ENCODE peak calls at places on chromosomes 6 and 20, in five cellular contexts. L is endothelial cell of umbilical vein, Z is esophagus muscularis mucosa, M is suprapubic skin, B is transverse colon. I is an unnamed sample.

GRCh38 chr20:29878777-29879442 is 1378.6 kb upstream of the DEFB115 start:
- DNase-seq in B (peak; percentile 19), L (no peak), Z (peak; percentile 94), M (peak; percentile 86), I (no peak)

GRCh38 chr20:61895016-61895415 is 170.7 kb downstream of the TAF4 start:
- DNase-seq in M (no peak), Z (no peak), B (no peak), L (no peak), I (no peak)

GRCh38 chr6:8651998-8652397 is 216.7 kb upstream of the SLC35B3 start:
- DNase-seq in Z (no peak), L (no peak), B (no peak), M (no peak), I (no peak)

GRCh38 chr20:59726196-59726595 is 121.9 kb downstream of the PHACTR3 start:
- DNase-seq in B (no peak), M (no peak), L (no peak), Z (no peak), I (no peak)

GRCh38 chr6:100880149-100880900 is 804 bp downstream of the ASCC3 start:
- DNase-seq in Z (no peak), L (peak; percentile 8), B (no peak), M (no peak), I (no peak)

GRCh38 chr6:119764927-119765681 is 415.5 kb upstream of the MAN1A1 start:
- DNase-seq in M (no peak), Z (no peak), B (no peak), L (no peak), I (peak; percentile 35)

GRCh38 chr6:14305131-14305530 is 187.6 kb downstream of the CD83 start:
- DNase-seq in Z (no peak), B (no peak), M (no peak), L (no peak), I (no peak)

GRCh38 chr20:50330504-50331313 is 140.1 kb downstream of the CEBPB start:
- DNase-seq in Z (no peak), M (no peak), B (peak; percentile 41), L (no peak), I (no peak)

GRCh38 chr6:52497652-52498408 is 77.7 kb downstream of the EFHC1 start:
- DNase-seq in M (no peak), B (peak; percentile 72), Z (no peak), L (no peak), I (no peak)

GRCh38 chr20:3705970-3706739 is 6.2 kb downstream of the SIGLEC1 start:
- DNase-seq in L (no peak), M (no peak), Z (no peak), B (no peak), I (no peak)

GRCh38 chr6:119179842-119180241 is 101.4 kb upstream of the FAM184A start:
- DNase-seq in M (no peak), B (no peak), L (no peak), Z (no peak), I (no peak)

GRCh38 chr6:162090734-162091133 is 636.8 kb downstream of the PRKN start:
- DNase-seq in L (no peak), M (no peak), B (no peak), Z (no peak), I (no peak)

GRCh38 chr20:38504368-38505090 is 31.9 kb downstream of the RALGAPB start:
- DNase-seq in L (no peak), B (no peak), Z (no peak), M (no peak), I (no peak)

GRCh38 chr6:10343320-10343719 is 71.6 kb downstream of the TFAP2A start:
- DNase-seq in M (no peak), L (no peak), B (no peak), Z (no peak), I (no peak)

GRCh38 chr6:10341605-10342004 is 73.3 kb downstream of the TFAP2A start:
- DNase-seq in Z (no peak), M (no peak), B (no peak), L (no peak), I (no peak)

DNA sequence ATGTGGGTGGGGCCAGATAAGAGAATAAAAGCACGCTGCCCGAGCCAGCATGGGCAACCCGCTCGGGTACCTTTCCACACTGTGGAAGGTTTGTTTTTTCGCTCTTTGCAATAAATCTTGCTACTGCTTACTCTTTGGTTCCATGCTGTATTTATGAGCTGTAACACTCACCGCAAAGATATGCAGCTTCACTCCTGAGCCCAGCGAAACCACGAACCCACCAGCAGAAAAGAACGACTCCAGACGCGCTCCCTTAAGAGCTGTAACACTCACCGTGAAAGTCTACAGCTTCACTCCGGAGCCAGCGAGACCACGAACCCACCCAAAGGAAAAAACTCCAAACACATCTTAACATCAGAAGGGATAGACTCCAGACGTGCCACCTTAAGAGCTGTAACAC is 76.7 kb downstream of the TFAP2A start:
- DNase-seq in M (no peak), Z (no peak), L (no peak), B (no peak), I (no peak)
- H3K4me3 ChIP-seq in M (no peak overlapping the region), Z (no peak overlapping the region), L (no peak overlapping the region), B (no peak overlapping the region), I (no peak overlapping the region)

DNA sequence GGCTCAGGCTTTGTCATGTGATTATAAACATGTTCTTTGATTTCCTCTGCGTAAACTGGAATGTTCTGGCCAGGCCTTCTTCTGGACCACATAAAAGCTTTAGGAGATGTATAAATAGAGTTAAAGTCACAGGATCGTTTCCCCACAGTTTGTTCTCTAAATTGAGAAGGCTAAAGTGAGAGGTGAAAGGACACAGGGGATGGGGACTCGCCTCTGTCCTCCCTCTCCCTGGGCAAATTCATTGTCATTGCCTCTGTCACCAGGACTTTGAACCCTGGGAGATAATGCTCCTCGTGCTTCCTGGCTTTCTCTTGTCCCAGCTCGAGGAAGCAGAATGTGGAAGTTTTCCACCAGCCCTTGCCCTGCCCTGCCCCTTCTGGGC is 20.3 kb upstream of the ZFAND3 start:
- DNase-seq in M (no peak), Z (no peak), L (no peak), B (no peak), I (no peak)
- TF ChIP-seq POLR2AphosphoS5 in M (no peak), Z (no peak), L (no peak), B (no peak), I (no peak)

GRCh38 chr6:36119927-36120477 is 10.3 kb upstream of the MAPK13 start:
- DNase-seq in M (no peak), L (no peak), Z (no peak), B (no peak), I (no peak)
- H3K4me3 ChIP-seq in M (no peak overlapping the region), L (no peak overlapping the region), Z (no peak overlapping the region), B (no peak overlapping the region), I (no peak overlapping the region)

GRCh38 chr6:34425132-34425497 is 754 bp downstream of the RPS10 start:
- DNase-seq in B (no peak), Z (no peak), L (no peak), M (no peak), I (no peak)

GRCh38 chr6:34423254-34423653 is 2.6 kb downstream of the RPS10 start:
- DNase-seq in M (no peak), L (no peak), Z (no peak), B (no peak), I (no peak)

GRCh38 chr6:34425498-34426410 is at the start of gene RPS10:
- DNase-seq in B (peak; percentile 94), L (peak; percentile 96), Z (peak; percentile 96), M (peak; percentile 95), I (peak; percentile 94)

DNA sequence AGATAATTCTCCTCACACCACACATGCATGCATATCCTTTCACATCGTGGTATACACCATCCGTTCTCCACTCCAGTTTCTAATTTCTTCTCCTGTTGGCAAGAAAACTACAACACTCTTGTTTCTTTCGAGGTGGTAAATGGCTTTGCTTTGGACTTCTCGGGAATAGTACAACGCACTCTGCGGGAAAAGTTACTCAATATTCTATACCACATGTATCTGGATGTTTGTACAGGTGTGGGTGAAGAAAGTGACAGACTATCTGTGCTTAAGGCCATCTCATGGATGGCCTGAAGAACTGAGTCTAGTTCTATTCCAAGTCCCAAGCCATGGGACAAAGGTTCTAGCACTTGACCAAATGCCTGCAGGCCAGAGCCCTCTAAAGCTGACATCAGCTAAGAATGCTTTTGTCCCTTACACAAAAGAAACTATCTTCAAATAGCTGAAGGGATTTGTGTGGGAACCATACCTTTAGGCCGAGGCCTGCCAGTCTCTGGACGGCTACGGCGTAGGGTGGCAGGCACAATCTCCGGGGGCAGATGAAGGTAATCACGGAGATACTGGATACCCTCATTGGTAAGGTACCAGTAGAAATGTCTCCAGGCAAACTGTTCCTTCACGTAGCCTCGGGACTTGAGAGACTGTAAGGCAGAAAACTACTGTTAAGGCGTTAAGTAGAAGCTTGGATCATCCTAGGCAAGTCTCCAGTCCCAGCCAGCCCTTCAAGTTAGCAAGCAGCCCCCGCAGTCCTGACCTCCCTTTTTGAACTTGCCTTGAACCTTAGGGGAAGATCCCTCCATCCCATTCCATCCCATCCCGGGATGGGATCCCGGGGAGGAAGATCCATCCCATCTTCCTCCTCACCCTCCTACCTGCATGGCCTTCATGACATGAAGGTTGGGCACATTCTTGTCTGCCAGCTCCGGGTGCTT is 1.4 kb downstream of the RPS10 start:
- DNase-seq in L (no peak), B (no peak), Z (no peak), M (no peak), I (peak; percentile 40)
- TF ChIP-seq POLR2AphosphoS5 in L (no peak), B (no peak), Z (no peak), M (no peak), I (no peak)

GRCh38 chr6:45537539-45537938 is 159.8 kb upstream of the SUPT3H start:
- DNase-seq in L (no peak), M (no peak), B (no peak), Z (no peak), I (no peak)

GRCh38 chr6:45538636-45539035 is 160.9 kb upstream of the SUPT3H start:
- DNase-seq in B (no peak), Z (no peak), L (no peak), M (peak; percentile 86), I (no peak)

GRCh38 chr6:45540375-45540920 is 162.7 kb upstream of the SUPT3H start:
- DNase-seq in M (no peak), Z (no peak), L (no peak), B (no peak), I (no peak)

GRCh38 chr6:45541934-45542333 is 164.2 kb upstream of the SUPT3H start:
- DNase-seq in M (no peak), B (no peak), L (no peak), Z (no peak), I (no peak)

DNA sequence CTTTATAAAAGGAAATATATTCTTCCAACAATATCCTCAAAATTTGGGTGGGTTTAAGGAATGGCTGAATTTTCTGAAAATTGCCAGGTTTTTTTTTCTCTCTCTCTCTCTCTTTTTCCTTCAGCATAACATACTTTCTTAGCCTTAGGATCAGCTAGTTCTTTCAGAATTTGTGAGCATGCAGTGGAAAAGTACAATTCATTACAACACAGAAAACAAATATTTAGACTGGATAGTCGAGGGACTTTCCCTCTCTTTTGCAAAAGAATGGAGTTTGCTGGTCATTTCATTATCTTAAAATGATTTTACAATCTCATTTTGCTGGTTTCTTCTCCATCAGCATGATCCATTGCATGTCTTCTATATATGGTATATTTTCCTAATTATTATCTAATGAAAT is 161.4 kb upstream of the SUPT3H start:
- DNase-seq in Z (no peak), L (no peak), M (no peak), B (no peak), I (no peak)
- H3K4me3 ChIP-seq in Z (no peak overlapping the region), L (no peak overlapping the region), M (no peak overlapping the region), B (no peak overlapping the region), I (no peak overlapping the region)

GRCh38 chr6:142302427-142303190 is 802 bp downstream of the ADGRG6 start:
- DNase-seq in B (no peak), M (no peak), L (peak; percentile 73), Z (no peak), I (peak; percentile 45)
- TF ChIP-seq POLR2AphosphoS5 in B (no peak), M (no peak), L (no peak), Z (no peak), I (no peak)

GRCh38 chr20:19090332-19090731 is 122.1 kb upstream of the SLC24A3 start:
- DNase-seq in B (no peak), Z (no peak), L (no peak), M (no peak), I (no peak)
- H3K4me3 ChIP-seq in B (no peak overlapping the region), Z (no peak overlapping the region), L (no peak overlapping the region), M (no peak overlapping the region), I (no peak overlapping the region)

I was measured in GM23338.